ENCODE peak calls at places on chromosomes 2 and 18, in eight cellular contexts. H is upper lobe of right lung, M is Peyer's patch, A is endothelial cell of umbilical vein, J is SJSA1, F is neural progenitor cell, U is astrocyte, S is kidney. E is an unnamed sample.
A peak's percentile ranks its signal among the peaks of the same experiment; 100 is the strongest.

GRCh38 chr2:20488136-20488705 is 41.3 kb downstream of the RHOB start:
- DNase-seq in H (peak; percentile 53), M (no peak), A (peak; percentile 53), J (no peak), F (no peak), U (peak; percentile 37), S (no peak), E (no peak)

GRCh38 chr2:205259131-205259530 is 423.2 kb upstream of the NRP2 start:
- DNase-seq in H (no peak), M (no peak), A (no peak), J (no peak), F (no peak), U (peak; percentile 18), S (no peak), E (no peak)

GRCh38 chr2:215571693-215572092 is 135.8 kb upstream of the FN1 start:
- DNase-seq in H (no peak), M (no peak), A (peak; percentile 93), J (no peak), F (no peak), U (no peak), S (no peak), E (peak; percentile 35)

GRCh38 chr2:224887159-224887558 is 155.1 kb downstream of the DOCK10 start:
- DNase-seq in H (no peak), M (no peak), A (no peak), J (no peak), F (no peak), U (peak; percentile 42), S (no peak), E (no peak)

GRCh38 chr2:190090148-190090547 is 27.6 kb upstream of the MSTN start:
- DNase-seq in H (no peak), M (no peak), A (no peak), J (no peak), F (no peak), U (no peak), S (no peak), E (no peak)

GRCh38 chr2:48712151-48712550 is 43.4 kb downstream of the LHCGR start:
- DNase-seq in H (no peak), M (no peak), A (no peak), J (no peak), F (no peak), U (no peak), S (no peak), E (no peak)

GRCh38 chr18:79575891-79576685 is 103.5 kb upstream of the CTDP1 start:
- DNase-seq in H (peak; percentile 66), M (peak; percentile 46), A (no peak), J (peak; percentile 76), F (no peak), U (peak; percentile 77), S (peak; percentile 77), E (no peak)

GRCh38 chr18:48815581-48816324 is 135.0 kb downstream of the SMAD7 start:
- DNase-seq in H (peak; percentile 20), M (peak; percentile 30), A (no peak), J (peak; percentile 39), F (no peak), U (peak; percentile 55), S (no peak), E (no peak)

GRCh38 chr2:120990451-120990871 is 254.8 kb downstream of the GLI2 start:
- DNase-seq in H (no peak), M (no peak), A (no peak), J (peak; percentile 40), F (no peak), U (no peak), S (no peak), E (no peak)

GRCh38 chr2:43455735-43456642 is 139.8 kb downstream of the THADA start:
- DNase-seq in H (no peak), M (no peak), A (peak; percentile 88), J (no peak), F (no peak), U (peak; percentile 91), S (no peak), E (no peak)

GRCh38 chr2:34547340-34547739 is 948.2 kb upstream of the FAM98A start:
- DNase-seq in H (no peak), M (no peak), A (no peak), J (no peak), F (no peak), U (no peak), S (no peak), E (no peak)

GRCh38 chr2:40343904-40344303 is 108.0 kb downstream of the SLC8A1 start:
- DNase-seq in H (no peak), M (no peak), A (no peak), J (no peak), F (no peak), U (peak; percentile 84), S (no peak), E (no peak)

GRCh38 chr2:102848366-102848839 is 86.6 kb downstream of the TMEM182 start:
- DNase-seq in H (peak; percentile 89), M (peak; percentile 57), A (peak; percentile 25), J (peak; percentile 68), F (peak; percentile 95), U (peak; percentile 36), S (peak; percentile 92), E (peak; percentile 87)

GRCh38 chr2:196987654-196988364 is 61.3 kb upstream of the PGAP1 start:
- DNase-seq in H (no peak), M (peak; percentile 55), A (peak; percentile 98), J (peak; percentile 81), F (peak; percentile 6), U (peak; percentile 98), S (no peak), E (peak; percentile 92)

GRCh38 chr18:22324191-22325131 is 93.3 kb downstream of the CTAGE1 start:
- DNase-seq in H (peak; percentile 85), M (no peak), A (peak; percentile 72), J (no peak), F (peak; percentile 83), U (peak; percentile 15), S (peak; percentile 87), E (peak; percentile 7)

GRCh38 chr2:165618806-165619205 is 149.3 kb downstream of the CSRNP3 start:
- DNase-seq in H (no peak), M (no peak), A (no peak), J (no peak), F (no peak), U (no peak), S (no peak), E (peak; percentile 79)

DNA sequence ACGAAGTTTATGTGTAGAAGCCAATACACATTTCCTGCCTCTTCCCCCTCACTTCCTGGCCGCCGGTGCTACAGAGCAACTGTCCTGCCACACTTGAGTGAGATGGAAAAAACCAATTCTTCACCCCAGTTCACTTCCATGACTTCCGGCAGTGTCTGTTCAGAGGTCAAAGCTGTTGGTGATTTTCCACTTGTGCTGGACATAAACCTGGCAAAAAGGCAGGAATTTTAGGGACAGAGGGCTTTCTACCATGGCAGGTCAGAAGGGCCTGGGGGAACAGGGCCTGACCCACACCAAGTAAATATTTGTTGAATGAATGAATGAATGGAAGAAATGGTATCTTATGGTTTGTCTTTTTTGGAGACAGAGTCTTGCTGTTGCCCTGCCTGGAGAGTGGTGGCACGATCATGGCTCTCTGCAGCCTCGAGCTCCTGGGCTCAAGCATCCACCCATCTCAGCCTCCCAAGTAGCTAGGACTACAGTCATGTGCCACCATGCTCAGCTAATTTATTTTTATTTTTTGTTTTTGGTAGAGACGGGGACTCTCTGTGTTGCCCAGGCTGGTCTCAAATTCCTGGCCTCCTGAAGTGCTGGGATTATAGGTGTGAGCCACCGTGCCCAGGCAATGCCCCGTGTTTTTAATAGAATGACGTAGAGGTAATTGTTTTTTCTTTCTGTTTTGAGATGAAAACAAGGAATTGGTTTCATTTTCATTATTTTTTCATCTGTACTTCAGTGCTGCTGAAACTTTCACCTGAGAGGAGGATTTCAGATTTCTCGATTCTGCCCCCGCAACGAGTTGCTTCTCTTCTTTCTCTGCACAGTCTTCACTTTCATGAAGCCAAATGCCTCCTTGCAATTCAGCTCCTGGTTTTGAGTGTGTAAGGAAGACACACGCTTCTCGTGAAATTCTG is 48.0 kb upstream of the LPIN2 start:
- DNase-seq in H (no peak), M (peak; percentile 68), A (peak; percentile 60), J (no peak), F (no peak), U (no peak), S (peak; percentile 76), E (no peak)
- H3K27ac ChIP-seq in H (peak overlapping the region; percentile 74), M (peak overlapping the region; percentile 76), A (no peak overlapping the region), J (no peak overlapping the region), F (no peak overlapping the region), U (no peak overlapping the region), S (peak overlapping the region; percentile 89), E (no peak overlapping the region)

DNA sequence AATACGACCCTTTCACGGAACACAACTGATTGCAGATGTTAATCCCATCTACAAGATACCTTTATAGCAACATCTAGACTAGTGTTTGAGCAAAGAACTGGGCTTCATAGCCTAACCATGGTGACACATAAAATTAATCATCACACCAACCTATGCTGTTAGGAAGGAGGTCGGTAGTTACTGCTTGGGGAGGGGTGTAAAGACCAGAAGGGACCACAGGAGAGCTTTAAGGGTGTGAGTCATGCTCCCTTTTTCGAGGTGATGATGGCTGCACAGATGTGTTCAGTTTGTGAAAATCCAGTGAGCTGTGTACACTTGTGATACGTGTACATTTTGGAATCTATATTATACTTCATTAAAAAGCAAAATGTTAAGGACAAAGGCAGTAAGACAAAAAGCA is 4.6 kb upstream of the SEH1L start:
- DNase-seq in H (no peak), M (no peak), A (no peak), J (no peak), F (no peak), U (peak; percentile 38), S (no peak), E (no peak)
- H3K4me1 ChIP-seq in H (peaks cover 12% of the 10 kb centered on the region), M (no peaks in the 10 kb centered on the region), A (peaks cover 12% of the 10 kb centered on the region), J (peaks cover 12% of the 10 kb centered on the region), F (peaks cover 6% of the 10 kb centered on the region), U (peaks cover 13% of the 10 kb centered on the region), S (peaks cover 11% of the 10 kb centered on the region), E (peaks cover 6% of the 10 kb centered on the region)

DNA sequence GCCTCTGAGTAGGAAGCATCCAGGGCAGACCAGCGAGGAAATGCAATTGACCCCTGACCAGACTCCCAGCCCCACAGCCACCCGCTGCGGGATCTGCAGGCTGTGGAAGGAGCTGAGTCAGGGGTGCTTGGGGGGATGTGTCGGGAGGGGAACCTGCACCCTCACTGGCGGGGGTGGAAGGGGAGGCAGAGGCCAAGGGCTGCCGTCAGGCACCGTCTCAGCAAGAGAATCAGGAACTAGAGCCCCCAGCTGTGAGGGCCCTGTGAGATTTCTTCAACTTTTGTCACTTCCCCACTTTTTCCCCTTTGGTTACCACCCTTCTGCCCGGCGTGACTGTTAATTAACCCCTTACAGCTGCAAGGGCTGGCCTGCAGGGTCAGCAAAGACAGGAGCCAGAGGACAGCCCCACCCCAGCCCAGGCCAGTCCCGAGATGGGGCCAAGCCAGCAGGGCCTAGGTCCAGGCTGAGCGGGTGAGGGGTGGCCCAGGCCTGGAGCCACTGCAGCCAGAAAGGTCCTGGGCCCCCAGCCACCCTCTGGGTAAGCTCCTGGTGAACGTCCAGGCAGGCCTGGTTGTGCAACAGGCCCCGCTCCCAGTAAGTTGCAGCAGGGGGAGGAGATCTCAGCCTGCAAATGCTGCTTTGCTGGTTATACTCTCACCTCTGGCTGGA is 147.0 kb upstream of the ID2 start:
- DNase-seq in H (peak; percentile 89), M (peak; percentile 66), A (no peak), J (no peak), F (no peak), U (peak; percentile 38), S (peak; percentile 89), E (no peak)
- H3K27ac ChIP-seq in H (peak overlapping the region; percentile 65), M (peak overlapping the region; percentile 35), A (no peak overlapping the region), J (no peak overlapping the region), F (no peak overlapping the region), U (no peak overlapping the region), S (no peak overlapping the region), E (peak overlapping the region; percentile 16)

GRCh38 chr2:123816203-123816602 is 208.9 kb upstream of the CNTNAP5 start:
- DNase-seq in H (no peak), M (no peak), A (no peak), J (no peak), F (no peak), U (no peak), S (no peak), E (no peak)
- H3K4me1 ChIP-seq in H (no peaks in the 10 kb centered on the region), M (no peaks in the 10 kb centered on the region), A (no peaks in the 10 kb centered on the region), J (no peaks in the 10 kb centered on the region), F (no peaks in the 10 kb centered on the region), U (no peaks in the 10 kb centered on the region), S (no peaks in the 10 kb centered on the region), E (no peaks in the 10 kb centered on the region)

GRCh38 chr2:75309596-75310290 is 110.4 kb upstream of the TACR1 start:
- DNase-seq in H (no peak), M (no peak), A (no peak), J (no peak), F (no peak), U (peak; percentile 28), S (no peak), E (no peak)
- H3K27ac ChIP-seq in H (no peak overlapping the region), M (no peak overlapping the region), A (no peak overlapping the region), J (no peak overlapping the region), F (no peak overlapping the region), U (no peak overlapping the region), S (no peak overlapping the region), E (no peak overlapping the region)